ENCODE peak calls at places on chromosome 2, in nine cellular contexts. N is PC-3, W is epithelial cell of proximal tubule, J is progenitor cell of endocrine pancreas, S is brain microvascular endothelial cell, B is AG04449, A is left ventricle myocardium inferior, X is upper lobe of right lung, L is hepatocyte. O is an unnamed sample.

GRCh38 chr2:150332378-150332777 is 155.1 kb downstream of the RND3 start:
- DNase-seq in B (no peak), N (no peak), J (no peak), X (no peak), A (no peak), W (no peak), S (no peak), L (no peak), O (no peak)

GRCh38 chr2:16013571-16013970 is 73.2 kb downstream of the MYCN start:
- DNase-seq in L (no peak), J (no peak), N (no peak), A (no peak), B (no peak), W (no peak), S (no peak), X (no peak), O (no peak)

GRCh38 chr2:201235865-201236811 is 24.2 kb upstream of the CASP8 start:
- DNase-seq in B (peak), L (peak), X (peak), J (no peak), A (peak), W (no peak), N (peak), S (peak), O (peak)

GRCh38 chr2:44582363-44583008 is 220.7 kb downstream of the CAMKMT start:
- DNase-seq in B (no peak), X (no peak), W (peak), A (no peak), S (no peak), J (no peak), N (peak), L (no peak), O (no peak)

GRCh38 chr2:232489516-232490220 is 2.0 kb upstream of the ECEL1 start:
- DNase-seq in S (no peak), W (no peak), A (no peak), L (no peak), B (no peak), X (peak), N (no peak), J (no peak), O (no peak)

GRCh38 chr2:241053576-241054251 is 48.4 kb downstream of the MTERF4 start:
- DNase-seq in S (no peak), B (no peak), A (no peak), L (no peak), X (no peak), N (no peak), W (no peak), J (no peak), O (no peak)

GRCh38 chr2:238513346-238513745 is 86.6 kb downstream of the ASB1 start:
- DNase-seq in X (peak), J (no peak), A (no peak), B (no peak), L (peak), W (peak), S (peak), N (peak), O (peak)

GRCh38 chr2:230170532-230170931 is 49.3 kb downstream of the SP110 start:
- DNase-seq in L (no peak), J (no peak), B (no peak), X (no peak), S (peak), W (no peak), A (no peak), N (peak), O (no peak)

GRCh38 chr2:73938761-73939352 is 12.2 kb downstream of the DGUOK start:
- DNase-seq in N (peak), X (no peak), A (no peak), W (no peak), J (no peak), S (peak), B (peak), L (no peak), O (no peak)

GRCh38 chr2:152387046-152387445 is 52.1 kb downstream of the FMNL2 start:
- DNase-seq in A (no peak), N (no peak), S (no peak), W (no peak), X (no peak), B (no peak), J (no peak), L (no peak), O (no peak)

GRCh38 chr2:52356560-52356959 is 1324.6 kb upstream of the NRXN1 start:
- DNase-seq in A (no peak), W (no peak), B (no peak), X (no peak), J (no peak), L (no peak), N (no peak), S (no peak), O (no peak)

GRCh38 chr2:96507957-96508520 is 2.9 kb upstream of the NEURL3 start:
- DNase-seq in S (peak), X (peak), L (peak), W (no peak), N (peak), A (peak), J (peak), B (no peak), O (peak)

GRCh38 chr2:127984551-127984950 is 43.3 kb downstream of the SAP130 start:
- DNase-seq in J (no peak), X (no peak), S (peak), A (no peak), B (no peak), W (no peak), L (no peak), N (no peak), O (no peak)

GRCh38 chr2:201255468-201255867 is 4.9 kb upstream of the CASP8 start:
- DNase-seq in L (no peak), S (no peak), A (no peak), B (no peak), J (no peak), N (no peak), X (no peak), W (no peak), O (no peak)

GRCh38 chr2:14567561-14567960 is 65.0 kb upstream of the LRATD1 start:
- DNase-seq in X (no peak), S (peak), N (peak), B (no peak), J (no peak), A (no peak), L (no peak), W (peak), O (no peak)

GRCh38 chr2:65382323-65382722 is 50.1 kb downstream of the SPRED2 start:
- DNase-seq in N (no peak), S (no peak), X (no peak), J (no peak), B (no peak), A (no peak), L (no peak), W (no peak), O (no peak)

GRCh38 chr2:54392925-54393324 is 63.2 kb upstream of the SPTBN1 start:
- DNase-seq in B (no peak), N (no peak), J (no peak), X (no peak), A (no peak), S (no peak), L (no peak), W (no peak), O (no peak)

GRCh38 chr2:165079432-165079831 is 124.1 kb upstream of the SLC38A11 start:
- DNase-seq in B (no peak), W (no peak), J (no peak), A (no peak), S (no peak), X (no peak), L (no peak), N (no peak), O (no peak)

GRCh38 chr2:96953611-96954489 is 32.5 kb downstream of the FAM178B start:
- DNase-seq in J (no peak), X (no peak), W (no peak), B (no peak), L (no peak), S (no peak), A (no peak), N (no peak), O (peak)

GRCh38 chr2:106664669-106665068 is 177.5 kb downstream of the CD8B2 start:
- DNase-seq in L (no peak), J (no peak), S (no peak), N (no peak), W (no peak), X (no peak), A (no peak), B (no peak), O (no peak)

GRCh38 chr2:237041231-237041630 is 44.5 kb upstream of the COPS8 start:
- DNase-seq in J (no peak), S (no peak), B (no peak), A (peak), X (no peak), W (no peak), L (no peak), N (no peak), O (no peak)

GRCh38 chr2:44935854-44936185 is 5.7 kb upstream of the SIX3 start:
- DNase-seq in N (no peak), A (no peak), L (no peak), S (no peak), W (no peak), X (no peak), B (no peak), J (no peak), O (no peak)

GRCh38 chr2:63662028-63662804 is 73.5 kb downstream of the MDH1 start:
- DNase-seq in S (peak), J (no peak), B (no peak), A (no peak), X (no peak), W (no peak), N (no peak), L (peak), O (no peak)

GRCh38 chr2:101466426-101466825 is 8.5 kb downstream of the RFX8 start:
- DNase-seq in B (no peak), L (no peak), W (no peak), S (no peak), X (no peak), N (no peak), A (no peak), J (no peak), O (no peak)

GRCh38 chr2:223944166-223944703 is 900 bp downstream of the WDFY1 start:
- DNase-seq in X (peak), N (peak), B (no peak), A (peak), J (peak), L (peak), W (no peak), S (no peak), O (no peak)

GRCh38 chr2:20156826-20157605 is 67.9 kb downstream of the SDC1 start:
- DNase-seq in N (no peak), S (no peak), W (no peak), B (no peak), X (no peak), L (peak), A (no peak), J (no peak), O (no peak)

GRCh38 chr2:239162141-239162821 is 238.5 kb downstream of the HDAC4 start:
- DNase-seq in B (no peak), A (peak), L (no peak), X (peak), S (no peak), W (no peak), J (no peak), N (no peak), O (no peak)

GRCh38 chr2:199982444-199982843 is 27.1 kb downstream of the MAIP1 start:
- DNase-seq in B (no peak), W (no peak), J (no peak), A (no peak), S (no peak), X (no peak), N (no peak), L (no peak), O (no peak)

GRCh38 chr2:12243381-12243780 is 473.4 kb upstream of the TRIB2 start:
- DNase-seq in X (no peak), N (no peak), A (no peak), W (no peak), B (no peak), L (no peak), S (no peak), J (no peak), O (no peak)

GRCh38 chr2:71614976-71615768 is 161.8 kb downstream of the DYSF start:
- DNase-seq in B (no peak), S (peak), L (peak), N (no peak), A (peak), W (no peak), X (peak), J (no peak), O (no peak)

GRCh38 chr2:185137700-185138099 is 539.4 kb downstream of the ZNF804A start:
- DNase-seq in J (no peak), B (no peak), N (no peak), L (no peak), S (no peak), X (no peak), W (no peak), A (no peak), O (no peak)

GRCh38 chr2:173803344-173803893 is 161.8 kb downstream of the SP3 start:
- DNase-seq in J (no peak), S (no peak), L (peak), A (no peak), N (no peak), B (no peak), W (no peak), X (no peak), O (no peak)

GRCh38 chr2:214489181-214489580 is 78.3 kb downstream of the VWC2L start:
- DNase-seq in B (no peak), A (no peak), J (no peak), N (no peak), W (no peak), S (no peak), L (no peak), X (no peak), O (no peak)

GRCh38 chr2:197306691-197307030 is 3.9 kb downstream of the ANKRD44 start:
- DNase-seq in A (peak), J (no peak), W (no peak), B (no peak), L (no peak), X (peak), S (no peak), N (peak), O (no peak)

GRCh38 chr2:216694201-216694825 is 1.0 kb downstream of the IGFBP5 start:
- DNase-seq in N (peak), X (peak), S (peak), A (peak), L (peak), J (peak), B (no peak), W (no peak), O (no peak)
- TF ChIP-seq CTCF in N (peak), X (no peak), S (no peak), A (no peak), L (no peak), J (no peak), B (peak), W (no peak), O (no peak)

GRCh38 chr2:113799375-113799774 is 42.9 kb upstream of the SLC35F5 start:
- DNase-seq in X (no peak), B (no peak), A (no peak), S (no peak), J (no peak), W (no peak), N (no peak), L (no peak), O (no peak)
- TF ChIP-seq CTCF in X (no peak), B (no peak), A (no peak), S (peak), J (no peak), W (no peak), N (peak), L (no peak), O (no peak)

GRCh38 chr2:205650931-205651330 is 31.4 kb upstream of the NRP2 start:
- DNase-seq in N (no peak), L (no peak), X (no peak), B (no peak), J (no peak), A (no peak), S (no peak), W (no peak), O (no peak)

GRCh38 chr2:205644018-205644417 is 38.3 kb upstream of the NRP2 start:
- DNase-seq in N (peak), L (no peak), J (no peak), X (no peak), A (no peak), B (no peak), W (no peak), S (peak), O (no peak)

GRCh38 chr2:205650450-205650849 is 31.9 kb upstream of the NRP2 start:
- DNase-seq in X (no peak), B (no peak), J (no peak), W (peak), N (peak), S (peak), A (no peak), L (no peak), O (no peak)

GRCh38 chr2:205642562-205643350 is 39.5 kb upstream of the NRP2 start:
- DNase-seq in W (no peak), X (no peak), J (no peak), A (no peak), L (no peak), B (no peak), S (no peak), N (no peak), O (no peak)

DNA sequence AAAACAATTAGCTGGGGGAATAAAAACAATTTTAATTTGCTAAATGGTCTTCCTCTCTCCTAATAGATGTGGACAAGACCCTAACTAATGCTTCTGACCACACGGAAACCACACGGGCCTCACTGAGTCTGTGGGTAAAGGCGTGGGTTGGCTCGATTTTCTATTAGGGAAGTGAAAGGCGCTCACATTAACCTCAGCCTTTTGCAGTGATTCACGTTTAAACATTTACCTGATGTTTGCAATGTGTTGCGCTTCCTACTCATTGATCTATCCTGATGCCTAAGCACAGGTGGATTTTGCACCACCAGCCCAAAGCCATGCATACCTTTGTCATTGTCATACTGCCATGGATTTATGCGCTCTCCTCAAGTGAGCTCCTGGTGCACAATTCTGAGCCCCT is 35.6 kb upstream of the NRP2 start:
- DNase-seq in W (no peak), B (no peak), L (no peak), X (no peak), A (no peak), N (no peak), J (no peak), S (no peak), O (peak)
- TF ChIP-seq CTCF in W (no peak), B (no peak), L (no peak), X (no peak), A (no peak), N (no peak), J (no peak), S (no peak), O (no peak)

DNA sequence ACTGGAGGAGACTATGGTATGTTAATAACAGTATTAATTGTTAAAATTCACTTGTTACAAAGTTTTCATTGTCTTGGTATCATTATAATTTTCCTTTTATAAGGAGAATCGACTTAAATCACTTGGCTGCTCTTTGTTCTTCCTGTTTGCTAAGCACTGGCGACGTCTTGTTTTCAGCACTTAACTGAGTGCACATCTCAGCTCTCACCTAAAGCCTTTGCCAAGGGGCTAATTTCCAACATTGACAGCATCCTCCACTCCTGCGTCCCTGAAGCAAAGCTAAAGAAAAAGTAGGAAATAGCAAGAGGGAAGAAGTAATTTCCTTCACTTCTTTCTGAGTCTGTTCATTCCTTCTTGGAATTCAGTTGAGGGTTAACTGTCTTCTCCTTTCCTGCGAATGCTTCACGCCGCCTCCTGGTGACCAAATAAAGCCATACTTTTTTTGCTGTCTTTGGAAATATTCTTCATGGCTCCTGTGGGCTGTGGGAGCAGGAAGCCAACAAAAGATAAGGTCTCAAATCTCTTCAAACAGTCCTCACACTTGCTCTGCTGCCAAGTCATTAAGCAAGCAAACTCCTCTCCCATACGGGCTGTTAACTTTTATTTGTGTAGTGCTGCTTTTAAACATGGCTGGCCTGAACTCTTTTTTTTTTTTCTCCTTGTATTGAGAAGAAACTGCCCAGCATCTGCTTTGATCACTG is 100.8 kb downstream of the DPP10 start:
- DNase-seq in B (no peak), L (peak), J (no peak), A (peak), X (no peak), S (no peak), W (no peak), N (peak), O (no peak)
- TF ChIP-seq CTCF in B (no peak), L (peak), J (peak), A (peak), X (peak), S (no peak), W (peak), N (peak), O (no peak)

GRCh38 chr2:120465701-120465988 is 119.7 kb downstream of the INHBB start:
- DNase-seq in S (no peak), B (no peak), W (no peak), A (no peak), J (no peak), X (peak), L (no peak), N (no peak), O (no peak)
- TF ChIP-seq CTCF in S (no peak), B (no peak), W (no peak), A (no peak), J (no peak), X (no peak), L (no peak), N (no peak), O (no peak)

GRCh38 chr2:38973266-38973665 is 83.6 kb downstream of the ARHGEF33 start:
- DNase-seq in A (no peak), L (no peak), N (no peak), J (no peak), S (no peak), X (no peak), W (no peak), B (no peak), O (no peak)

GRCh38 chr2:38975009-38975408 is 85.3 kb downstream of the ARHGEF33 start:
- DNase-seq in X (no peak), A (no peak), N (no peak), J (no peak), S (no peak), B (no peak), W (no peak), L (no peak), O (no peak)

GRCh38 chr2:38978908-38979307 is 89.2 kb downstream of the ARHGEF33 start:
- DNase-seq in W (no peak), B (no peak), N (no peak), L (no peak), A (no peak), S (no peak), X (no peak), J (no peak), O (no peak)

GRCh38 chr2:38978504-38978903 is 88.8 kb downstream of the ARHGEF33 start:
- DNase-seq in N (no peak), J (no peak), L (no peak), W (no peak), S (no peak), A (no peak), B (no peak), X (no peak), O (no peak)

GRCh38 chr2:38977047-38977446 is 87.4 kb downstream of the ARHGEF33 start:
- DNase-seq in N (no peak), S (no peak), W (no peak), A (no peak), J (no peak), X (no peak), B (no peak), L (no peak), O (no peak)
- TF ChIP-seq CTCF in N (no peak), S (no peak), W (no peak), A (no peak), J (no peak), X (no peak), B (no peak), L (no peak), O (no peak)

DNA sequence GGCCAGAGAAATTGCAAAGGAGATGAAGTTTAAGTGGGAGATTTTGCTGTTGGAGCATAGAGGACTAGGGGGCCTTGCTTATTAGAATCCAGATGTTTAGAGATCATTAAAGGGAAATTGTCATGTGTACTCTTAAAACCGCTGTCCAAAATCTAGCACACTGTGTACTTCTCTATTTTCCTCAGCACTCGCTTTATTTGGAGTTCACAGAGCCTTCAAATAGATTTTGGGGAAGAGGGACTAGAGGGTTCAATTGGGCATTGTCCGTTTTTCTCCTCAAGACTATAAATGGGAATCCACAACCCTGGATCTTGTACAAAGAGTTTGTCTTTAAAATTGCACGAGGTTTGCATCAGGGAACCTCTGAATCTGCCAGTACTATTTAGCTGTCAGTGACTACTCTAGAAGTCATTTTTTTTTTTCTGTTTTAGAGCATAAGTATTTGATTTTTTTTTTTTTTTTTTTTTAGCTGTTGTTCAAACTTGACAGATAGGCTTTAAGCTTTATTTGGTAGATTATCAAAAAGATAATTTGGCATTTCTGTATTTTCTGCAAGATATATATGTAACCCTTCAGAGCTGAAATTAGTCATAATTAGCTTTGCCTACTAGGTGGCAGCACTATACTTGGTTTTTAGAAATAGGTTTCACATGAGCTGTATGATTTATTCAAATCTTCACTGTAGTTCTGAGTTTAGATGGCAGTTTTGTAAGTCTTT is 14.2 kb downstream of the PMS1 start:
- DNase-seq in W (no peak), A (no peak), S (peak), N (peak), X (no peak), B (peak), J (no peak), L (peak), O (peak)
- TF ChIP-seq CTCF in W (peak), A (peak), S (peak), N (peak), X (peak), B (peak), J (peak), L (peak), O (peak)